ENCODE peak calls at places on chromosome 6, in seven cellular contexts. One of them, this sample, is unnamed.

GRCh38 chr6:116931456-116931855 is 54.4 kb downstream of the RFX6 start:
- DNase-seq in HCT116: no peak
- DNase-seq in H1: no peak
- DNase-seq in K562: no peak
- DNase-seq in SK-N-SH: no peak
- DNase-seq in HepG2: no peak
- DNase-seq in GM12878: no peak
- DNase-seq in this sample: no peak

GRCh38 chr6:13926378-13926777 is 1.6 kb downstream of the RNF182 start:
- DNase-seq in HCT116: no peak
- DNase-seq in H1: no peak
- DNase-seq in K562: no peak
- DNase-seq in SK-N-SH: no peak
- DNase-seq in HepG2: no peak
- DNase-seq in GM12878: no peak
- DNase-seq in this sample: no peak

GRCh38 chr6:94733066-94733465 is 844.3 kb upstream of the MANEA start:
- DNase-seq in HCT116: no peak
- DNase-seq in H1: no peak
- DNase-seq in K562: no peak
- DNase-seq in SK-N-SH: no peak
- DNase-seq in HepG2: no peak
- DNase-seq in GM12878: no peak
- DNase-seq in this sample: no peak

GRCh38 chr6:136137008-136137689 is 113.0 kb downstream of the MTFR2 start:
- DNase-seq in HCT116: peak
- DNase-seq in H1: no peak
- DNase-seq in K562: no peak
- DNase-seq in SK-N-SH: no peak
- DNase-seq in HepG2: peak
- DNase-seq in GM12878: no peak
- DNase-seq in this sample: no peak

GRCh38 chr6:107537559-107537958 is 47.6 kb downstream of the SOBP start:
- DNase-seq in HCT116: no peak
- DNase-seq in H1: no peak
- DNase-seq in K562: no peak
- DNase-seq in SK-N-SH: no peak
- DNase-seq in HepG2: no peak
- DNase-seq in GM12878: no peak
- DNase-seq in this sample: no peak

GRCh38 chr6:158500016-158500735 is 59.7 kb upstream of the TMEM181 start:
- DNase-seq in HCT116: no peak
- DNase-seq in H1: no peak
- DNase-seq in K562: no peak
- DNase-seq in SK-N-SH: no peak
- DNase-seq in HepG2: no peak
- DNase-seq in GM12878: no peak
- DNase-seq in this sample: peak

GRCh38 chr6:150905769-150906168 is 40.3 kb downstream of the MTHFD1L start:
- DNase-seq in HCT116: no peak
- DNase-seq in H1: no peak
- DNase-seq in K562: peak
- DNase-seq in SK-N-SH: no peak
- DNase-seq in HepG2: no peak
- DNase-seq in GM12878: no peak
- DNase-seq in this sample: no peak

GRCh38 chr6:35703554-35703953 is 14.8 kb upstream of the FKBP5 start:
- DNase-seq in HCT116: no peak
- DNase-seq in H1: no peak
- DNase-seq in K562: no peak
- DNase-seq in SK-N-SH: no peak
- DNase-seq in HepG2: no peak
- DNase-seq in GM12878: no peak
- DNase-seq in this sample: no peak

GRCh38 chr6:18379376-18380117 is 7.6 kb upstream of the RNF144B start:
- DNase-seq in HCT116: no peak
- DNase-seq in H1: no peak
- DNase-seq in K562: no peak
- DNase-seq in SK-N-SH: no peak
- DNase-seq in HepG2: no peak
- DNase-seq in GM12878: no peak
- DNase-seq in this sample: no peak

GRCh38 chr6:18343741-18344140 is 43.4 kb upstream of the RNF144B start:
- DNase-seq in HCT116: no peak
- DNase-seq in H1: no peak
- DNase-seq in K562: no peak
- DNase-seq in SK-N-SH: no peak
- DNase-seq in HepG2: no peak
- DNase-seq in GM12878: no peak
- DNase-seq in this sample: no peak

GRCh38 chr6:107443904-107444267 is 15.5 kb downstream of the PDSS2 start:
- DNase-seq in HCT116: no peak
- DNase-seq in H1: no peak
- DNase-seq in K562: no peak
- DNase-seq in SK-N-SH: no peak
- DNase-seq in HepG2: no peak
- DNase-seq in GM12878: no peak
- DNase-seq in this sample: no peak

GRCh38 chr6:34792605-34793500 is 970 bp downstream of the BLTP3A start:
- DNase-seq in HCT116: no peak
- DNase-seq in H1: no peak
- DNase-seq in K562: peak
- DNase-seq in SK-N-SH: peak
- DNase-seq in HepG2: peak
- DNase-seq in GM12878: no peak
- DNase-seq in this sample: peak

GRCh38 chr6:159978291-159979135 is 9.6 kb downstream of the IGF2R start:
- DNase-seq in HCT116: no peak
- DNase-seq in H1: no peak
- DNase-seq in K562: no peak
- DNase-seq in SK-N-SH: no peak
- DNase-seq in HepG2: no peak
- DNase-seq in GM12878: peak
- DNase-seq in this sample: no peak

GRCh38 chr6:158645064-158646022 is 800 bp upstream of the DYNLT1 start:
- DNase-seq in HCT116: no peak
- DNase-seq in H1: no peak
- DNase-seq in K562: no peak
- DNase-seq in SK-N-SH: no peak
- DNase-seq in HepG2: no peak
- DNase-seq in GM12878: no peak
- DNase-seq in this sample: no peak

GRCh38 chr6:115932481-115932880 is 128.2 kb downstream of the FRK start:
- DNase-seq in HCT116: peak
- DNase-seq in H1: no peak
- DNase-seq in K562: no peak
- DNase-seq in SK-N-SH: no peak
- DNase-seq in HepG2: no peak
- DNase-seq in GM12878: no peak
- DNase-seq in this sample: no peak

GRCh38 chr6:81561071-81561564 is 191.4 kb downstream of the TENT5A start:
- DNase-seq in HCT116: peak
- DNase-seq in H1: no peak
- DNase-seq in K562: no peak
- DNase-seq in SK-N-SH: no peak
- DNase-seq in HepG2: peak
- DNase-seq in GM12878: no peak
- DNase-seq in this sample: no peak

GRCh38 chr6:10259676-10260075 is 155.2 kb downstream of the TFAP2A start:
- DNase-seq in HCT116: no peak
- DNase-seq in H1: no peak
- DNase-seq in K562: no peak
- DNase-seq in SK-N-SH: no peak
- DNase-seq in HepG2: no peak
- DNase-seq in GM12878: no peak
- DNase-seq in this sample: no peak

GRCh38 chr6:149750136-149750609 is 632 bp downstream of the PCMT1 start:
- DNase-seq in HCT116: peak
- DNase-seq in H1: peak
- DNase-seq in K562: peak
- DNase-seq in SK-N-SH: peak
- DNase-seq in HepG2: peak
- DNase-seq in GM12878: no peak
- DNase-seq in this sample: peak

GRCh38 chr6:25017932-25018581 is 82.3 kb upstream of the RIPOR2 start:
- DNase-seq in HCT116: peak
- DNase-seq in H1: peak
- DNase-seq in K562: peak
- DNase-seq in SK-N-SH: no peak
- DNase-seq in HepG2: peak
- DNase-seq in GM12878: no peak
- DNase-seq in this sample: peak

GRCh38 chr6:25016311-25016710 is 80.6 kb upstream of the RIPOR2 start:
- DNase-seq in HCT116: no peak
- DNase-seq in H1: no peak
- DNase-seq in K562: no peak
- DNase-seq in SK-N-SH: no peak
- DNase-seq in HepG2: no peak
- DNase-seq in GM12878: no peak
- DNase-seq in this sample: no peak

GRCh38 chr6:25014806-25015560 is 79.2 kb upstream of the RIPOR2 start:
- DNase-seq in HCT116: no peak
- DNase-seq in H1: no peak
- DNase-seq in K562: no peak
- DNase-seq in SK-N-SH: peak
- DNase-seq in HepG2: no peak
- DNase-seq in GM12878: no peak
- DNase-seq in this sample: no peak

GRCh38 chr6:25014375-25014774 is 78.6 kb upstream of the RIPOR2 start:
- DNase-seq in HCT116: no peak
- DNase-seq in H1: no peak
- DNase-seq in K562: no peak
- DNase-seq in SK-N-SH: no peak
- DNase-seq in HepG2: no peak
- DNase-seq in GM12878: no peak
- DNase-seq in this sample: no peak

DNA sequence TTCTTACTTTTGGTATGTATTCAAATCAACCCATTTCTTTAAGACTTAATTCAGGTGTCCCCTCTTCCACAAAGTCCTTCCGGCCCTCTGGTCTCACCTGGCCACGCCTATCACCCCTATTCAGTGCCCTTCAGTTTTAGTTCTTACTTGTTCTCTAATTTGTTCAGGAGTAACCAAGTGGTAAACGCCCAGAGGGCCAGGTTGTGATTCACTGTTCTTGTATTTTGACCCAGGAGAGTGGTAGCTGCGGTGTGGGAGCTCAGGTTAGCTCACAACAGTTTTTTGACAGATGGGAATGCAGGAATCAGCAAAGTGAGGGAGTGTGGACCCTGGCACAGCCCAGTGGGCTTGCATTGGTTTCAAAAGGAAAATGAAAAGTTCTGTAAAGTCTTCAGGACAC is 81.7 kb upstream of the RIPOR2 start:
- DNase-seq in HCT116: no peak
- DNase-seq in H1: no peak
- DNase-seq in K562: no peak
- DNase-seq in SK-N-SH: no peak
- DNase-seq in HepG2: no peak
- DNase-seq in GM12878: no peak
- DNase-seq in this sample: no peak
- TF ChIP-seq JUND in HCT116: no peak
- TF ChIP-seq JUND in H1: no peak
- TF ChIP-seq JUND in K562: no peak
- TF ChIP-seq JUND in SK-N-SH: no peak
- TF ChIP-seq JUND in HepG2: no peak
- TF ChIP-seq JUND in GM12878: no peak
- TF ChIP-seq JUND in this sample: no peak

DNA sequence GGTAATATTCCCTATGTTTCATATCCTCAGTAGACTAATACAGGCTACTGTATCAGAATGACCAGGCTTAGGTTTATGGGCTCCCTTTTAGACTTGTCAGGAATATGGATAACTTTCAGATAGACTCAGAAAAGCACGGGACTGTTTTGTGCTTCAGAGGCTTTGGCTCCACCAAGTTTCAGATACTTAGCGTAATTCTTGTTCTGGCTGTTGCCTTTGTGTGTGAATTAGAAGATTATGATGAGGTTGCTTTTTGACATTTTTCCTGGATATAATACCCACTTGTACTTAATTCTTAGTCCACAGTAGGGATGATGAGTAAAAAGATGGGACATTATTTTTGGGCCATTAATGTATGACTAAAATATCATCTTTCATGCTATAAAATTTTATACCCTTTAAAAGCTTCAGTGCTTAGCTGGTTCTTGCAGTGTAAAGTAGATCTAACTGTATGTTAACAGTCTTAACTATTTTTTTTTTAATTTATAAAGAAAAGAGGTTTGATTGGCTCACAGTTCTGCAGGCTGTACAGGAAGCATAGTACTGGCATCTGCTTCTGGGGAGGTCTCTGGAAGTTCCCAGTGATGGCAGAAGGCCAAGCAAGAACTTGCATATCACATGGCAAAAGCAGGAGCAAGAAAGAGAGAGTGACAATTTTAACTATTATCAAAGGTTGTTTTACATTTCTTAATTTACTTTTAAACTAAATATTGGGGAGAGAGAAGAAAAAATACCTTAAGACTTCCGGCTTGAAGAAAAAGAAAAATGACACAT is 120.7 kb downstream of the ZFAND3 start:
- DNase-seq in HCT116: no peak
- DNase-seq in H1: no peak
- DNase-seq in K562: no peak
- DNase-seq in SK-N-SH: no peak
- DNase-seq in HepG2: no peak
- DNase-seq in GM12878: no peak
- DNase-seq in this sample: no peak
- TF ChIP-seq JUND in HCT116: no peak
- TF ChIP-seq JUND in H1: no peak
- TF ChIP-seq JUND in K562: no peak
- TF ChIP-seq JUND in SK-N-SH: no peak
- TF ChIP-seq JUND in HepG2: no peak
- TF ChIP-seq JUND in GM12878: no peak
- TF ChIP-seq JUND in this sample: no peak

DNA sequence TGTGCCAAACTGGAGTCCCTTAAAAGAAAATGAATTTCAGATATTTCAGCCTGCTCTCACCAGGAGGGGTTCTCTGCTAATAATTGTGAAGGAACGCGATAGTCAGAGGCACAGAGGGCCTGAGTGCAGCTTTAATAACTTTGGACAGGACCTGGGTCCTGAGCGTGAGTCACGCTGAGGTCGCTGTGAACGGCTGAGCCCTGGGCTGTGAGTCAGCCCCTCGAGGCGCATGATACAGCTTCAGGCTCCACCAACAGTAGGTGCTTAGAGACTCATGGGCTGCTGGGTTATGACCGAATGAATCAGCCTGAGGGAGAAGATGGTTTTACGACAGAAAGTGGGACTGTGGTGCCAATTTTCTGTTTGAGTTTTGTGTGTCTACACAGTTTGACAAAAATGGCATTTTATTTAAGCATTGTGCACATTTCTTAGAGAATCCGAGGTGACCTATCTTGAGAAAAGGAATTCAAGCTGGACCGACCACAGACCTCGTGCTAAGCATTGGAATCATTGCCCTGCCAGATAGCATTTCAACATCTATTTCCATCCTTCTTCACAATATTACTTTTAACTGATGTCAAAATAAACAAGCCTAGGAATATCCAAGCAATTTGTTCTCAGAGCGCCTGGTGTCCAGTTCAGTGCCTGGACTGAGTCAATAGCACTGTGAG is 183.0 kb downstream of the THBS2 start:
- DNase-seq in HCT116: peak
- DNase-seq in H1: no peak
- DNase-seq in K562: no peak
- DNase-seq in SK-N-SH: no peak
- DNase-seq in HepG2: peak
- DNase-seq in GM12878: no peak
- DNase-seq in this sample: no peak
- TF ChIP-seq JUND in HCT116: peak
- TF ChIP-seq JUND in H1: no peak
- TF ChIP-seq JUND in K562: no peak
- TF ChIP-seq JUND in SK-N-SH: peak
- TF ChIP-seq JUND in HepG2: no peak
- TF ChIP-seq JUND in GM12878: no peak
- TF ChIP-seq JUND in this sample: no peak

GRCh38 chr6:121437861-121438651 is 2.6 kb downstream of the GJA1 start:
- DNase-seq in HCT116: no peak
- DNase-seq in H1: no peak
- DNase-seq in K562: no peak
- DNase-seq in SK-N-SH: no peak
- DNase-seq in HepG2: no peak
- DNase-seq in GM12878: no peak
- DNase-seq in this sample: no peak
- TF ChIP-seq JUND in HCT116: no peak
- TF ChIP-seq JUND in H1: no peak
- TF ChIP-seq JUND in K562: no peak
- TF ChIP-seq JUND in SK-N-SH: peak
- TF ChIP-seq JUND in HepG2: no peak
- TF ChIP-seq JUND in GM12878: no peak
- TF ChIP-seq JUND in this sample: no peak

This sample was measured in T47D.